ENCODE peak calls at places on chromosomes 3 and 15, in seven cellular contexts. D, P, S, X, J, A and T are unnamed samples. For H3K4me1, the result is how much of the 10 kb centered on the place peaks cover.

GRCh38 chr3:32306072-32306471 is 67.6 kb downstream of the CMTM8 start:
- DNase-seq in D (no peak), P (no peak), S (no peak), X (no peak), J (no peak), A (no peak), T (no peak)

GRCh38 chr3:192957441-192957951 is 39.8 kb upstream of the MB21D2 start:
- DNase-seq in D (no peak), P (no peak), S (no peak), X (no peak), J (no peak), A (peak), T (no peak)

GRCh38 chr3:37526511-37526910 is 335.2 kb upstream of the CTDSPL start:
- DNase-seq in D (no peak), P (no peak), S (peak), X (no peak), J (no peak), A (peak), T (no peak)

GRCh38 chr3:144272715-144273114 is 301.1 kb downstream of the DIPK2A start:
- DNase-seq in D (no peak), P (no peak), S (no peak), X (no peak), J (no peak), A (no peak), T (no peak)

GRCh38 chr3:43012189-43012588 is 33.1 kb downstream of the GASK1A start:
- DNase-seq in D (no peak), P (no peak), S (no peak), X (no peak), J (no peak), A (no peak), T (no peak)

GRCh38 chr15:63553388-63553791 is 43.8 kb upstream of the FBXL22 start:
- DNase-seq in D (no peak), P (no peak), S (no peak), X (no peak), J (no peak), A (no peak), T (no peak)

GRCh38 chr3:160851629-160852210 is 95.7 kb downstream of the PPM1L start:
- DNase-seq in D (peak), P (no peak), S (no peak), X (no peak), J (no peak), A (no peak), T (no peak)

GRCh38 chr15:58469432-58470353 is 37.9 kb downstream of the LIPC start:
- DNase-seq in D (no peak), P (peak), S (no peak), X (no peak), J (no peak), A (no peak), T (no peak)

GRCh38 chr3:147713234-147714133 is 304.3 kb downstream of the ZIC1 start:
- DNase-seq in D (no peak), P (no peak), S (no peak), X (no peak), J (no peak), A (no peak), T (no peak)

GRCh38 chr15:65512807-65513416 is 4.6 kb downstream of the DPP8 start:
- DNase-seq in D (no peak), P (no peak), S (no peak), X (peak), J (no peak), A (no peak), T (no peak)

GRCh38 chr3:194565597-194566190 is 67.5 kb downstream of the TMEM44 start:
- DNase-seq in D (no peak), P (no peak), S (no peak), X (no peak), J (no peak), A (no peak), T (no peak)

GRCh38 chr3:49017978-49018706 is at the start of gene DALRD3:
- DNase-seq in D (peak), P (no peak), S (peak), X (peak), J (peak), A (no peak), T (peak)

GRCh38 chr3:197499427-197499826 is 56.3 kb downstream of the BDH1 start:
- DNase-seq in D (no peak), P (no peak), S (no peak), X (no peak), J (no peak), A (no peak), T (no peak)

GRCh38 chr15:90889313-90889730 is 5.0 kb downstream of the FES start:
- DNase-seq in D (no peak), P (no peak), S (peak), X (no peak), J (peak), A (no peak), T (no peak)

GRCh38 chr3:50649451-50649931 is 25.2 kb upstream of the DOCK3 start:
- DNase-seq in D (no peak), P (no peak), S (no peak), X (no peak), J (no peak), A (no peak), T (no peak)

GRCh38 chr3:74624301-74624700 is 9.8 kb upstream of the CNTN3 start:
- DNase-seq in D (no peak), P (no peak), S (no peak), X (no peak), J (no peak), A (no peak), T (no peak)

GRCh38 chr3:98482717-98483482 is 14.6 kb upstream of the OR5K2 start:
- DNase-seq in D (peak), P (no peak), S (no peak), X (no peak), J (no peak), A (no peak), T (no peak)

GRCh38 chr3:111385971-111386495 is 156.0 kb upstream of the CD96 start:
- DNase-seq in D (no peak), P (no peak), S (no peak), X (no peak), J (no peak), A (no peak), T (no peak)

GRCh38 chr15:59492389-59493377 is 54.7 kb downstream of the FAM81A start:
- DNase-seq in D (peak), P (peak), S (peak), X (peak), J (peak), A (peak), T (peak)

GRCh38 chr3:93924491-93924890 is 49.2 kb downstream of the PROS1 start:
- DNase-seq in D (no peak), P (no peak), S (no peak), X (no peak), J (no peak), A (no peak), T (no peak)

GRCh38 chr15:65824031-65824743 is 32.1 kb upstream of the DENND4A start:
- DNase-seq in D (peak), P (peak), S (no peak), X (no peak), J (no peak), A (peak), T (no peak)

GRCh38 chr3:31166249-31166885 is 271.9 kb upstream of the GADL1 start:
- DNase-seq in D (no peak), P (no peak), S (no peak), X (no peak), J (no peak), A (no peak), T (no peak)

GRCh38 chr15:37733628-37734027 is 200.8 kb upstream of the TMCO5A start:
- DNase-seq in D (no peak), P (no peak), S (no peak), X (no peak), J (no peak), A (no peak), T (no peak)

GRCh38 chr3:166274342-166274741 is 437.1 kb upstream of the BCHE start:
- DNase-seq in D (no peak), P (no peak), S (no peak), X (no peak), J (no peak), A (no peak), T (no peak)

GRCh38 chr3:48687220-48687678 is 1.5 kb upstream of the NCKIPSD start:
- DNase-seq in D (no peak), P (no peak), S (no peak), X (no peak), J (no peak), A (no peak), T (no peak)

GRCh38 chr3:38543602-38544001 is 47.5 kb downstream of the EXOG start:
- DNase-seq in D (peak), P (no peak), S (no peak), X (no peak), J (peak), A (no peak), T (peak)

DNA sequence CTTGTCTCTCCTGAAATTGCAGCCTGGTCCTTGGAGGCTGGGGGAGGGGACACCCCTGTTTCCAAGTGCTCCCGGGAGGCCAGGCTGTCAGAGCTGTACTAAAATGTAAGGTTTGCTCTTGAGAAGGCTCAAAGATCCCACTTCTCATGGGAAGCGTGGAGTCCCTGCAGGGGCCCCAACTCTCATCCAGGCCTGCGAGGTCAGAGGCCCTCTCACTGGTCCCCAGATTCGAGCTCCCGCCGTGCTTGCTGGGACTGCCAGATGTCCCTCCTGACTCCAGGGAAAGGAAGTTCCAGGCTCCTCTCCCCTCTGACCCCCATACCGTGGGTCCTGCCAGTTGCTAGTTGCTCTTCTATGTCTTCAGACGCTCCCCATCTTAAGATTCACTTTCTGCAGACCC is 14.5 kb upstream of the ANPEP start:
- DNase-seq in D (no peak), P (no peak), S (no peak), X (no peak), J (no peak), A (no peak), T (no peak)
- H3K4me1 ChIP-seq in D (under half), P (under half), S (under half), X (under half), J (under half), A (under half), T (under half)

DNA sequence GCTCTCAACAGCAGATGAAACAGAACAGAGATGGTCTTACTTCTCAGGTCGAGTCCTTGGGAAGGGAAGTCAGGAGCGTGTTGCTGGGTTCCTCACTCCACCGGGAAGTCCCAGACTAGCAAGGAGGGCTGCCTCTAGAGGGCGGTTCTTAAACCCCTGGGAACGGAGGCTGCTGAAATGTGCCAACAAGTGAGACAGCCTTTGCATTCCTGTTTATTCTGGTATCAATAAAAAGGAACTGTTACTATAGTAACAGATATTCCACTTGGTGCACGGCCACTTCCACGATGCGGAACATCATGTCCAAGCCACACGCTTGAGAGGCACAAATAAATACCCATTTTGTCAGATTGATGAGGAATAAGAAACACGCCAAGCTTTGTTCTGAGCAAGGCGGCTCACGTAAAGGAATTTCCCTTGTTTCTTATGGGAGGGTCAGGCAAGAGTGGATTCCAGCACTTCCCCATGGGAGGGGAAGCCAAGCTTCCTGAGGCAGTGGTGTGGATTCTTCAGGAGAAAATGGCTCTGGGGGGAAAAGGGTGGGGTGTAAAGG is at the start of gene FAM107A:
- DNase-seq in D (no peak), P (no peak), S (no peak), X (no peak), J (peak), A (no peak), T (peak)
- H3K4me1 ChIP-seq in D (under half), P (under half), S (under half), X (under half), J (under half), A (under half), T (under half)

GRCh38 chr15:49155110-49155833 is at the start of gene COPS2:
- DNase-seq in D (peak), P (peak), S (peak), X (peak), J (peak), A (peak), T (peak)

GRCh38 chr15:49154359-49154758 is 1.0 kb downstream of the COPS2 start:
- DNase-seq in D (no peak), P (no peak), S (no peak), X (no peak), J (no peak), A (no peak), T (no peak)

GRCh38 chr15:49154799-49155109 is 645 bp downstream of the COPS2 start:
- DNase-seq in D (no peak), P (no peak), S (no peak), X (no peak), J (no peak), A (no peak), T (no peak)

GRCh38 chr15:49152552-49153337 is 2.7 kb downstream of the COPS2 start:
- DNase-seq in D (no peak), P (no peak), S (no peak), X (no peak), J (no peak), A (no peak), T (no peak)

GRCh38 chr15:49155834-49156627 is 632 bp upstream of the COPS2 start:
- DNase-seq in D (peak), P (no peak), S (no peak), X (no peak), J (no peak), A (no peak), T (no peak)
- H3K4me1 ChIP-seq in D (under half), P (under half), S (under half), X (under half), J (half or more), A (under half), T (under half)

GRCh38 chr15:41941644-41942415 is 30.5 kb downstream of the EHD4 start:
- DNase-seq in D (no peak), P (peak), S (no peak), X (no peak), J (no peak), A (no peak), T (peak)
- H3K4me1 ChIP-seq in D (under half), P (under half), S (under half), X (under half), J (under half), A (under half), T (under half)

GRCh38 chr15:91950631-91951384 is 97.3 kb downstream of the SLCO3A1 start:
- DNase-seq in D (no peak), P (no peak), S (no peak), X (no peak), J (no peak), A (no peak), T (no peak)
- H3K4me1 ChIP-seq in D (under half), P (under half), S (under half), X (half or more), J (half or more), A (under half), T (half or more)